ENCODE peak calls at places on chromosome 6, in five cellular contexts. Q is fibroblast of lung, D is HL-60, U is IMR-90, G is astrocyte of the spinal cord. V is an unnamed sample.

GRCh38 chr6:158475344-158476302 is 84.3 kb upstream of the TMEM181 start:
- DNase-seq in Q (peak), D (no peak), U (peak), G (peak), V (peak)

GRCh38 chr6:22568854-22569253 is 512 bp upstream of the HDGFL1 start:
- DNase-seq in Q (no peak), D (no peak), U (no peak), G (no peak), V (no peak)

GRCh38 chr6:1535295-1535694 is 74.4 kb upstream of the FOXC1 start:
- DNase-seq in Q (no peak), D (no peak), U (no peak), G (no peak), V (no peak)

GRCh38 chr6:13814176-13814937 is at the start of gene MCUR1:
- DNase-seq in Q (peak), D (peak), U (peak), G (peak), V (peak)

GRCh38 chr6:121811106-121811505 is 375.7 kb downstream of the GJA1 start:
- DNase-seq in Q (no peak), D (no peak), U (no peak), G (no peak), V (no peak)

GRCh38 chr6:125793280-125793679 is 2.5 kb downstream of the NCOA7 start:
- DNase-seq in Q (no peak), D (no peak), U (no peak), G (no peak), V (no peak)

GRCh38 chr6:3314621-3315020 is 55.9 kb downstream of the PSMG4 start:
- DNase-seq in Q (no peak), D (no peak), U (no peak), G (no peak), V (no peak)

GRCh38 chr6:43836507-43836906 is 66.5 kb downstream of the VEGFA start:
- DNase-seq in Q (no peak), D (no peak), U (peak), G (no peak), V (no peak)

GRCh38 chr6:2853766-2854393 is 12.2 kb upstream of the SERPINB1 start:
- DNase-seq in Q (peak), D (peak), U (peak), G (peak), V (peak)

GRCh38 chr6:89058627-89059026 is 21.9 kb upstream of the PNRC1 start:
- DNase-seq in Q (no peak), D (no peak), U (no peak), G (no peak), V (no peak)

GRCh38 chr6:118770112-118770788 is 118.9 kb upstream of the CEP85L start:
- DNase-seq in Q (no peak), D (no peak), U (no peak), G (no peak), V (no peak)

GRCh38 chr6:29943053-29943966 is 978 bp downstream of the HLA-A start:
- DNase-seq in Q (no peak), D (no peak), U (no peak), G (no peak), V (no peak)

GRCh38 chr6:106247733-106248132 is 77.8 kb downstream of the ATG5 start:
- DNase-seq in Q (no peak), D (no peak), U (no peak), G (no peak), V (no peak)

GRCh38 chr6:140380371-140381218 is 1006.1 kb upstream of the CITED2 start:
- DNase-seq in Q (peak), D (peak), U (peak), G (no peak), V (no peak)

GRCh38 chr6:30463651-30464618 is 25.4 kb upstream of the HLA-E start:
- DNase-seq in Q (peak), D (peak), U (peak), G (peak), V (no peak)

GRCh38 chr6:159106627-159107241 is 61.9 kb upstream of the TAGAP start:
- DNase-seq in Q (peak), D (peak), U (peak), G (peak), V (no peak)

GRCh38 chr6:137589067-137589848 is 95.1 kb upstream of the OLIG3 start:
- DNase-seq in Q (peak), D (peak), U (peak), G (peak), V (no peak)

GRCh38 chr6:29558439-29559079 is 973 bp downstream of the UBD start:
- DNase-seq in Q (no peak), D (no peak), U (no peak), G (no peak), V (no peak)

GRCh38 chr6:154497118-154497517 is 13.4 kb downstream of the CNKSR3 start:
- DNase-seq in Q (no peak), D (no peak), U (no peak), G (no peak), V (no peak)

GRCh38 chr6:87277123-87277522 is 45.3 kb upstream of the SMIM8 start:
- DNase-seq in Q (peak), D (peak), U (peak), G (no peak), V (no peak)

GRCh38 chr6:170454512-170455285 is 98.4 kb downstream of the PSMB1 start:
- DNase-seq in Q (no peak), D (no peak), U (no peak), G (no peak), V (no peak)

GRCh38 chr6:124226396-124226795 is 422.7 kb downstream of the NKAIN2 start:
- DNase-seq in Q (peak), D (no peak), U (no peak), G (peak), V (peak)

GRCh38 chr6:147567141-147567805 is 58.8 kb downstream of the SAMD5 start:
- DNase-seq in Q (peak), D (no peak), U (no peak), G (no peak), V (no peak)

GRCh38 chr6:51569594-51569993 is 517.8 kb downstream of the PKHD1 start:
- DNase-seq in Q (no peak), D (no peak), U (no peak), G (no peak), V (no peak)

GRCh38 chr6:90249044-90249443 is 47.6 kb downstream of the BACH2 start:
- DNase-seq in Q (no peak), D (no peak), U (peak), G (no peak), V (no peak)

GRCh38 chr6:125991653-125992052 is 5.3 kb downstream of the TRMT11 start:
- DNase-seq in Q (no peak), D (no peak), U (no peak), G (no peak), V (no peak)

GRCh38 chr6:63307581-63308246 is 12.1 kb downstream of the LGSN start:
- DNase-seq in Q (peak), D (peak), U (peak), G (peak), V (peak)

GRCh38 chr6:9927271-9927670 is 487.6 kb downstream of the TFAP2A start:
- DNase-seq in Q (no peak), D (no peak), U (no peak), G (no peak), V (no peak)

GRCh38 chr6:9924971-9925370 is 489.9 kb downstream of the TFAP2A start:
- DNase-seq in Q (no peak), D (no peak), U (no peak), G (no peak), V (no peak)

GRCh38 chr6:9921366-9921765 is 493.5 kb downstream of the TFAP2A start:
- DNase-seq in Q (no peak), D (no peak), U (no peak), G (no peak), V (no peak)
- H3K4me3 ChIP-seq in Q (no peak), D (no peak), U (no peak), G (no peak), V (no peak)

GRCh38 chr6:49341869-49342268 is 121.2 kb downstream of the MMUT start:
- DNase-seq in Q (no peak), D (no peak), U (no peak), G (no peak), V (no peak)
- H3K4me3 ChIP-seq in Q (no peak), D (no peak), U (no peak), G (no peak), V (no peak)

GRCh38 chr6:16332175-16332542 is 93.8 kb downstream of the GMPR start:
- DNase-seq in Q (peak), D (peak), U (peak), G (peak), V (no peak)
- H3K4me3 ChIP-seq in Q (no peak), D (no peak), U (no peak), G (no peak), V (no peak)

GRCh38 chr6:39047434-39048327 is 900 bp upstream of the GLP1R start:
- DNase-seq in Q (no peak), D (no peak), U (no peak), G (no peak), V (no peak)

GRCh38 chr6:39051399-39052122 is 3.0 kb downstream of the GLP1R start:
- DNase-seq in Q (no peak), D (no peak), U (no peak), G (no peak), V (no peak)

GRCh38 chr6:39050453-39051112 is 2.0 kb downstream of the GLP1R start:
- DNase-seq in Q (no peak), D (no peak), U (no peak), G (no peak), V (no peak)

GRCh38 chr6:39049575-39050283 is 1.1 kb downstream of the GLP1R start:
- DNase-seq in Q (no peak), D (no peak), U (no peak), G (no peak), V (no peak)

GRCh38 chr6:39048481-39049399 is at the start of gene GLP1R:
- DNase-seq in Q (no peak), D (no peak), U (no peak), G (no peak), V (no peak)
- H3K4me3 ChIP-seq in Q (no peak), D (peak), U (no peak), G (no peak), V (no peak)

GRCh38 chr6:34243131-34243771 is 5.6 kb downstream of the SMIM29 start:
- DNase-seq in Q (no peak), D (no peak), U (peak), G (peak), V (no peak)
- H3K4me3 ChIP-seq in Q (no peak), D (no peak), U (no peak), G (no peak), V (no peak)

DNA sequence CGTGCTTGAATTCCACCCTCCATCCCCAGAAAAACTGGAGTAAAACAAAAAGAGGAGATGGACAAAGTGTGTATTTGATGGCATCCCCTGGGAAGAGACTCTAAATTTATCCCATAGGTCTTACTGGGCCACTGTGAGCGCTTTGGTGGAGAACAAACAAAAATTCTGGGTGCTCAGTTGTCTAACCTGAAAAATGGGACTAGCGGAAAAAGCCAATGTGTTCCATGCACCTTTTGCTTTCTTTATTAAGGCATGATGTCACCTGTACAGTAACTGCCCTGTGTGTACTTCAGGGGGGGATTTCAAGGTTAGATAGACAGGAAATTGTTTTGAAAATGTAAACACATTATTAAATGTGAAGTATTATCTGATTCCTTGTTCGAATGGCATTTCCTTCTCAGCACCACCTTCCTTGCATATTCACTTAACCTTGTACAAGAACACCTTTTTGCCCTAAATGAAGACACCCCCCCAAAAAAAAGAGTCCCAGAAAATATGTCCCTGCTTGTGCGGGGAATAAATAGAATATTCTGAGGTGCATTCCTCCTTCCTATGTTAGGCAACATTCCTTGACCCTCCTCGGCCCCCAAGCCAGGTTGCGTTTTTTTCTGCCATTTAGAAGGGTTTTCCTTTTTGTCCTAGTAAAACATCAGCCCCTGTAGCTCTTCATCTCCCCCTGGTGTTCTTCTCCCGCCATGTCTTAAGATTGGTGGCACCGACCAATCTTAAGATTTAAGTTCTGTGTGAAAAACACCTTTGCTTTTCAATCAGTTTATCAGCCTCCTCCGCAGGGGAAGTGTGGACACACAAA is 1.1 kb upstream of the EDN1 start:
- DNase-seq in Q (peak), D (peak), U (peak), G (peak), V (no peak)
- H3K4me3 ChIP-seq in Q (peak), D (peak), U (peak), G (peak), V (peak)

V was measured in skeletal muscle cell.